ENCODE peak calls at places on chromosomes 13 and 19, in ten cellular contexts. One of them, this sample, is unnamed.

GRCh38 chr13:51778407-51778806 is 25.6 kb downstream of the DHRS12 start:
- DNase-seq in NAMALWA: no peak
- DNase-seq in activated gamma-delta T cell treated with Interleukin-2 at 50 U/mL for 16 hours: no peak
- DNase-seq in mucosa of gallbladder: no peak
- DNase-seq in stimulated activated CD4-positive, alpha-beta T cell treated with anti-CD3 and anti-CD28 coated beads, TNF-alpha, amount 100 ng/mL, for 24 hours: no peak
- DNase-seq in activated T-helper 9 cell treated with anti-CD3 and anti-CD28 coated beads, Interleukin-2, amount 50 U/mL, for 16 hours: no peak
- DNase-seq in GM04504: no peak
- DNase-seq in fibroblast of the conjunctiva: no peak
- DNase-seq in GF-D8: no peak
- DNase-seq in stimulated activated naive CD8-positive, alpha-beta T cell treated with anti-CD3 and anti-CD28 coated beads, Interleukin-15, Interleukin-2, amounts not matched to agents 100 U/mL and 50 U/mL, for 24 hours: no peak
- DNase-seq in this sample: no peak

GRCh38 chr19:53980553-53981407 is 10.7 kb upstream of the CACNG6 start:
- DNase-seq in NAMALWA: no peak
- DNase-seq in activated gamma-delta T cell treated with Interleukin-2 at 50 U/mL for 16 hours: no peak
- DNase-seq in mucosa of gallbladder: no peak
- DNase-seq in stimulated activated CD4-positive, alpha-beta T cell treated with anti-CD3 and anti-CD28 coated beads, TNF-alpha, amount 100 ng/mL, for 24 hours: no peak
- DNase-seq in activated T-helper 9 cell treated with anti-CD3 and anti-CD28 coated beads, Interleukin-2, amount 50 U/mL, for 16 hours: no peak
- DNase-seq in GM04504: no peak
- DNase-seq in fibroblast of the conjunctiva: peak
- DNase-seq in GF-D8: no peak
- DNase-seq in stimulated activated naive CD8-positive, alpha-beta T cell treated with anti-CD3 and anti-CD28 coated beads, Interleukin-15, Interleukin-2, amounts not matched to agents 100 U/mL and 50 U/mL, for 24 hours: no peak
- DNase-seq in this sample: no peak

GRCh38 chr19:10001899-10002298 is 8.4 kb downstream of the COL5A3 start:
- DNase-seq in NAMALWA: no peak
- DNase-seq in activated gamma-delta T cell treated with Interleukin-2 at 50 U/mL for 16 hours: no peak
- DNase-seq in mucosa of gallbladder: peak
- DNase-seq in stimulated activated CD4-positive, alpha-beta T cell treated with anti-CD3 and anti-CD28 coated beads, TNF-alpha, amount 100 ng/mL, for 24 hours: no peak
- DNase-seq in activated T-helper 9 cell treated with anti-CD3 and anti-CD28 coated beads, Interleukin-2, amount 50 U/mL, for 16 hours: no peak
- DNase-seq in GM04504: peak
- DNase-seq in fibroblast of the conjunctiva: no peak
- DNase-seq in GF-D8: no peak
- DNase-seq in stimulated activated naive CD8-positive, alpha-beta T cell treated with anti-CD3 and anti-CD28 coated beads, Interleukin-15, Interleukin-2, amounts not matched to agents 100 U/mL and 50 U/mL, for 24 hours: peak
- DNase-seq in this sample: no peak

GRCh38 chr13:46614582-46614981 is 61.6 kb downstream of the LRCH1 start:
- DNase-seq in NAMALWA: no peak
- DNase-seq in activated gamma-delta T cell treated with Interleukin-2 at 50 U/mL for 16 hours: no peak
- DNase-seq in mucosa of gallbladder: no peak
- DNase-seq in stimulated activated CD4-positive, alpha-beta T cell treated with anti-CD3 and anti-CD28 coated beads, TNF-alpha, amount 100 ng/mL, for 24 hours: no peak
- DNase-seq in activated T-helper 9 cell treated with anti-CD3 and anti-CD28 coated beads, Interleukin-2, amount 50 U/mL, for 16 hours: no peak
- DNase-seq in GM04504: no peak
- DNase-seq in fibroblast of the conjunctiva: peak
- DNase-seq in GF-D8: no peak
- DNase-seq in stimulated activated naive CD8-positive, alpha-beta T cell treated with anti-CD3 and anti-CD28 coated beads, Interleukin-15, Interleukin-2, amounts not matched to agents 100 U/mL and 50 U/mL, for 24 hours: no peak
- DNase-seq in this sample: no peak

GRCh38 chr19:55695511-55696290 is 20.7 kb downstream of the EPN1 start:
- DNase-seq in NAMALWA: no peak
- DNase-seq in activated gamma-delta T cell treated with Interleukin-2 at 50 U/mL for 16 hours: no peak
- DNase-seq in mucosa of gallbladder: no peak
- DNase-seq in stimulated activated CD4-positive, alpha-beta T cell treated with anti-CD3 and anti-CD28 coated beads, TNF-alpha, amount 100 ng/mL, for 24 hours: no peak
- DNase-seq in activated T-helper 9 cell treated with anti-CD3 and anti-CD28 coated beads, Interleukin-2, amount 50 U/mL, for 16 hours: no peak
- DNase-seq in GM04504: no peak
- DNase-seq in fibroblast of the conjunctiva: no peak
- DNase-seq in GF-D8: no peak
- DNase-seq in stimulated activated naive CD8-positive, alpha-beta T cell treated with anti-CD3 and anti-CD28 coated beads, Interleukin-15, Interleukin-2, amounts not matched to agents 100 U/mL and 50 U/mL, for 24 hours: no peak
- DNase-seq in this sample: no peak

GRCh38 chr13:49347650-49348385 is 96.0 kb downstream of the CAB39L start:
- DNase-seq in NAMALWA: no peak
- DNase-seq in activated gamma-delta T cell treated with Interleukin-2 at 50 U/mL for 16 hours: no peak
- DNase-seq in mucosa of gallbladder: no peak
- DNase-seq in stimulated activated CD4-positive, alpha-beta T cell treated with anti-CD3 and anti-CD28 coated beads, TNF-alpha, amount 100 ng/mL, for 24 hours: no peak
- DNase-seq in activated T-helper 9 cell treated with anti-CD3 and anti-CD28 coated beads, Interleukin-2, amount 50 U/mL, for 16 hours: no peak
- DNase-seq in GM04504: no peak
- DNase-seq in fibroblast of the conjunctiva: no peak
- DNase-seq in GF-D8: no peak
- DNase-seq in stimulated activated naive CD8-positive, alpha-beta T cell treated with anti-CD3 and anti-CD28 coated beads, Interleukin-15, Interleukin-2, amounts not matched to agents 100 U/mL and 50 U/mL, for 24 hours: no peak
- DNase-seq in this sample: no peak

GRCh38 chr13:37023871-37024270 is 23.3 kb downstream of the EXOSC8 start:
- DNase-seq in NAMALWA: no peak
- DNase-seq in activated gamma-delta T cell treated with Interleukin-2 at 50 U/mL for 16 hours: no peak
- DNase-seq in mucosa of gallbladder: no peak
- DNase-seq in stimulated activated CD4-positive, alpha-beta T cell treated with anti-CD3 and anti-CD28 coated beads, TNF-alpha, amount 100 ng/mL, for 24 hours: no peak
- DNase-seq in activated T-helper 9 cell treated with anti-CD3 and anti-CD28 coated beads, Interleukin-2, amount 50 U/mL, for 16 hours: no peak
- DNase-seq in GM04504: peak
- DNase-seq in fibroblast of the conjunctiva: no peak
- DNase-seq in GF-D8: no peak
- DNase-seq in stimulated activated naive CD8-positive, alpha-beta T cell treated with anti-CD3 and anti-CD28 coated beads, Interleukin-15, Interleukin-2, amounts not matched to agents 100 U/mL and 50 U/mL, for 24 hours: no peak
- DNase-seq in this sample: no peak

GRCh38 chr19:3837922-3838321 is 30.9 kb downstream of the ZFR2 start:
- DNase-seq in NAMALWA: no peak
- DNase-seq in activated gamma-delta T cell treated with Interleukin-2 at 50 U/mL for 16 hours: no peak
- DNase-seq in mucosa of gallbladder: no peak
- DNase-seq in stimulated activated CD4-positive, alpha-beta T cell treated with anti-CD3 and anti-CD28 coated beads, TNF-alpha, amount 100 ng/mL, for 24 hours: no peak
- DNase-seq in activated T-helper 9 cell treated with anti-CD3 and anti-CD28 coated beads, Interleukin-2, amount 50 U/mL, for 16 hours: no peak
- DNase-seq in GM04504: no peak
- DNase-seq in fibroblast of the conjunctiva: no peak
- DNase-seq in GF-D8: no peak
- DNase-seq in stimulated activated naive CD8-positive, alpha-beta T cell treated with anti-CD3 and anti-CD28 coated beads, Interleukin-15, Interleukin-2, amounts not matched to agents 100 U/mL and 50 U/mL, for 24 hours: no peak
- DNase-seq in this sample: no peak

GRCh38 chr13:66759919-66760318 is 470.2 kb downstream of the PCDH9 start:
- DNase-seq in NAMALWA: no peak
- DNase-seq in activated gamma-delta T cell treated with Interleukin-2 at 50 U/mL for 16 hours: no peak
- DNase-seq in mucosa of gallbladder: no peak
- DNase-seq in stimulated activated CD4-positive, alpha-beta T cell treated with anti-CD3 and anti-CD28 coated beads, TNF-alpha, amount 100 ng/mL, for 24 hours: no peak
- DNase-seq in activated T-helper 9 cell treated with anti-CD3 and anti-CD28 coated beads, Interleukin-2, amount 50 U/mL, for 16 hours: no peak
- DNase-seq in GM04504: no peak
- DNase-seq in fibroblast of the conjunctiva: no peak
- DNase-seq in GF-D8: no peak
- DNase-seq in stimulated activated naive CD8-positive, alpha-beta T cell treated with anti-CD3 and anti-CD28 coated beads, Interleukin-15, Interleukin-2, amounts not matched to agents 100 U/mL and 50 U/mL, for 24 hours: no peak
- DNase-seq in this sample: no peak

GRCh38 chr13:65926750-65927171 is 1303.4 kb downstream of the PCDH9 start:
- DNase-seq in NAMALWA: peak
- DNase-seq in activated gamma-delta T cell treated with Interleukin-2 at 50 U/mL for 16 hours: no peak
- DNase-seq in mucosa of gallbladder: peak
- DNase-seq in stimulated activated CD4-positive, alpha-beta T cell treated with anti-CD3 and anti-CD28 coated beads, TNF-alpha, amount 100 ng/mL, for 24 hours: no peak
- DNase-seq in activated T-helper 9 cell treated with anti-CD3 and anti-CD28 coated beads, Interleukin-2, amount 50 U/mL, for 16 hours: no peak
- DNase-seq in GM04504: no peak
- DNase-seq in fibroblast of the conjunctiva: no peak
- DNase-seq in GF-D8: no peak
- DNase-seq in stimulated activated naive CD8-positive, alpha-beta T cell treated with anti-CD3 and anti-CD28 coated beads, Interleukin-15, Interleukin-2, amounts not matched to agents 100 U/mL and 50 U/mL, for 24 hours: no peak
- DNase-seq in this sample: no peak

GRCh38 chr19:30026933-30027332 is 84.9 kb downstream of the URI1 start:
- DNase-seq in NAMALWA: no peak
- DNase-seq in activated gamma-delta T cell treated with Interleukin-2 at 50 U/mL for 16 hours: no peak
- DNase-seq in mucosa of gallbladder: no peak
- DNase-seq in stimulated activated CD4-positive, alpha-beta T cell treated with anti-CD3 and anti-CD28 coated beads, TNF-alpha, amount 100 ng/mL, for 24 hours: no peak
- DNase-seq in activated T-helper 9 cell treated with anti-CD3 and anti-CD28 coated beads, Interleukin-2, amount 50 U/mL, for 16 hours: no peak
- DNase-seq in GM04504: no peak
- DNase-seq in fibroblast of the conjunctiva: no peak
- DNase-seq in GF-D8: no peak
- DNase-seq in stimulated activated naive CD8-positive, alpha-beta T cell treated with anti-CD3 and anti-CD28 coated beads, Interleukin-15, Interleukin-2, amounts not matched to agents 100 U/mL and 50 U/mL, for 24 hours: no peak
- DNase-seq in this sample: no peak

GRCh38 chr13:41416276-41416675 is 41.1 kb upstream of the RGCC start:
- DNase-seq in NAMALWA: no peak
- DNase-seq in activated gamma-delta T cell treated with Interleukin-2 at 50 U/mL for 16 hours: no peak
- DNase-seq in mucosa of gallbladder: no peak
- DNase-seq in stimulated activated CD4-positive, alpha-beta T cell treated with anti-CD3 and anti-CD28 coated beads, TNF-alpha, amount 100 ng/mL, for 24 hours: no peak
- DNase-seq in activated T-helper 9 cell treated with anti-CD3 and anti-CD28 coated beads, Interleukin-2, amount 50 U/mL, for 16 hours: no peak
- DNase-seq in GM04504: peak
- DNase-seq in fibroblast of the conjunctiva: no peak
- DNase-seq in GF-D8: no peak
- DNase-seq in stimulated activated naive CD8-positive, alpha-beta T cell treated with anti-CD3 and anti-CD28 coated beads, Interleukin-15, Interleukin-2, amounts not matched to agents 100 U/mL and 50 U/mL, for 24 hours: no peak
- DNase-seq in this sample: no peak

This sample was measured in stimulated activated effector memory CD8-positive, alpha-beta T cell treated with anti-CD3 and anti-CD28 coated beads, Interleukin-12 subunit alpha, Interleukin-12 subunit beta, amount 100 ng/mL, for 72 hours.